ENCODE peak calls at places on chromosomes 12 and 14, in six cellular contexts. Q, N, E, W, H and S are unnamed samples.

GRCh38 chr14:104968153-104968527 is 10.0 kb downstream of the AHNAK2 start:
- DNase-seq in E (no peak), W (peak), N (peak), H (peak), Q (no peak), S (no peak)

GRCh38 chr14:50786821-50787464 is 44.0 kb downstream of the NIN start:
- DNase-seq in Q (no peak), W (no peak), H (no peak), N (no peak), E (no peak), S (no peak)

GRCh38 chr12:19045421-19045820 is 84.1 kb upstream of the PLEKHA5 start:
- DNase-seq in W (no peak), Q (no peak), E (no peak), H (peak), N (no peak), S (no peak)

GRCh38 chr12:49944718-49945117 is 5.8 kb upstream of the AQP2 start:
- DNase-seq in E (no peak), H (no peak), N (no peak), Q (no peak), W (no peak), S (no peak)

GRCh38 chr12:65522956-65523857 is 244.7 kb downstream of the MSRB3 start:
- DNase-seq in W (peak), E (no peak), N (no peak), Q (no peak), H (peak), S (no peak)

GRCh38 chr12:47843226-47843980 is 23.7 kb upstream of the HDAC7 start:
- DNase-seq in W (no peak), H (no peak), E (no peak), N (no peak), Q (no peak), S (no peak)

GRCh38 chr14:100383727-100384158 is 60.6 kb downstream of the SLC25A47 start:
- DNase-seq in N (no peak), H (peak), W (peak), Q (peak), E (no peak), S (peak)

GRCh38 chr12:89225808-89226368 is 126.4 kb downstream of the DUSP6 start:
- DNase-seq in W (peak), N (peak), Q (no peak), E (peak), H (peak), S (no peak)

GRCh38 chr14:35385042-35385839 is 19.3 kb downstream of the NFKBIA start:
- DNase-seq in N (peak), Q (no peak), W (peak), E (peak), H (peak), S (no peak)

GRCh38 chr12:92987362-92987761 is 58.3 kb upstream of the EEA1 start:
- DNase-seq in Q (peak), E (peak), H (peak), N (peak), W (peak), S (peak)

GRCh38 chr14:100278702-100279101 is 27.5 kb downstream of the SLC25A29 start:
- DNase-seq in H (peak), E (peak), W (peak), Q (no peak), N (peak), S (no peak)

GRCh38 chr12:112170376-112170775 is 45.0 kb downstream of the TRAFD1 start:
- DNase-seq in E (no peak), H (no peak), Q (peak), N (no peak), W (peak), S (no peak)

GRCh38 chr12:74317078-74317581 is 220.5 kb upstream of the ATXN7L3B start:
- DNase-seq in W (no peak), E (no peak), Q (no peak), H (no peak), N (peak), S (no peak)

GRCh38 chr12:12612403-12612802 is 727 bp downstream of the CREBL2 start:
- DNase-seq in Q (no peak), H (peak), W (peak), N (peak), E (no peak), S (no peak)

GRCh38 chr12:54215990-54216579 is 27.3 kb upstream of the SMUG1 start:
- DNase-seq in W (no peak), Q (peak), H (no peak), E (no peak), N (no peak), S (peak)

GRCh38 chr14:49895480-49895879 is 2.6 kb downstream of the ARF6 start:
- DNase-seq in N (peak), H (no peak), E (no peak), Q (no peak), W (peak), S (no peak)

GRCh38 chr14:69349091-69349777 is 48.9 kb downstream of the ERH start:
- DNase-seq in Q (no peak), N (no peak), W (no peak), E (no peak), H (no peak), S (no peak)

GRCh38 chr12:46518184-46518583 is 145.6 kb upstream of the SLC38A2 start:
- DNase-seq in Q (no peak), E (no peak), N (no peak), H (no peak), W (no peak), S (no peak)

GRCh38 chr12:6532051-6532926 is 2.0 kb upstream of the GAPDH start:
- DNase-seq in N (peak), E (peak), W (peak), H (peak), Q (peak), S (peak)
- H3K4me3 ChIP-seq in N (peak), E (peak), W (peak), H (peak), Q (peak), S (no peak)

DNA sequence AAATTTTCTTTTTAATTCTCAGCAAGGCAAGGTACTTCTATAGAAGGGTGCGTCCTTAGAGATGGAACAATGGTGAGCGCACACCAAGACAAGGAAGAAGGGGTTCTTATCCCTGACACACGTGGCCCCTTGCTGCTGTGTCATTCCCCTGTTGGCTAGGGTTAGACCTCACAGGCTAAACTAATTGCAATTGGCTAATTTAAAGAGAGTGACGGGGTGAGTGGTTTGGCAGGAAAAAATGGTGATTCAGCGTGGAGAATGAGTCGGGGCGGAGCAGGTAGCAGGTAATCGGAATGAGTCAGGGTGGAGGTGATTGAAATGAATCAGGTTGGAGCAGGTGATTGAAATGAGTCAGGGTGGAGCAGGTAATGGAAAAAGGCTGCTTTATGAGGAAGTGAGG is 36.3 kb upstream of the HECTD1 start:
- DNase-seq in H (no peak), N (peak), E (no peak), Q (no peak), W (no peak), S (no peak)
- H3K4me3 ChIP-seq in H (no peak), N (no peak), E (no peak), Q (no peak), W (no peak), S (no peak)

GRCh38 chr14:73788871-73789590 is 62.6 kb upstream of the PTGR2 start:
- DNase-seq in E (no peak), N (no peak), Q (peak), W (no peak), H (no peak), S (no peak)

GRCh38 chr14:73787760-73788508 is 63.7 kb upstream of the PTGR2 start:
- DNase-seq in H (peak), Q (peak), N (peak), E (no peak), W (peak), S (peak)

GRCh38 chr14:73786942-73787759 is 64.5 kb upstream of the PTGR2 start:
- DNase-seq in H (peak), Q (peak), W (peak), N (no peak), E (no peak), S (peak)

GRCh38 chr14:73792476-73792875 is 59.2 kb upstream of the PTGR2 start:
- DNase-seq in Q (no peak), H (no peak), N (no peak), E (no peak), W (no peak), S (no peak)

GRCh38 chr14:73789996-73790581 is 61.5 kb upstream of the PTGR2 start:
- DNase-seq in N (peak), E (peak), Q (no peak), W (peak), H (peak), S (no peak)
- H3K4me3 ChIP-seq in N (no peak), E (no peak), Q (no peak), W (peak), H (no peak), S (no peak)

DNA sequence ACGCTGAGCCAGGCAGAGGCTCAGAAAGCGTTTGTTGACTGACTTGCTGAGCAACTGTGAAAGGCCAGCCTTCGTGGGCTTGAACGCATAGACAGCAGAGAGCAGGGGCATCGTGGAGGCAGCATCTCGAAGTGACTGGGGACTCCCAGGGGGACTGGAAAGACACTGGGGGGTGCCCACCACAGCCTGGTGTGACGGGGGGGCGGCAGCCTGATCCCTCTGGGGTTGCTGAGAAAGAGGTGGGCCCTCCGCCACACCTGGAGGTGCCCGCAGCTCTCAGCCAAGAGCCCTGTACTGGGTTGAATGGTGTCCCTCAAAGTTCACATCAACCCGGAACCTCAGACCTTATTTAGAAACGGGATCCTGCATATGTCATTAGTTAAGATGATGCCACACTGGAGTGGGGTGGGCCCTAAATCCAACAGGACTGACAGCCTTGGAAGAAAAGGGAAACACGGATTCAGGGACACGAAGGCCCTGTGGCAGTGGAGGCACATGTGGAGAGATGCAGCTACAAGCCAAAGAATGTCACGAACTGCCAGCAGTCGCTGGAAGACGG is 84.6 kb downstream of the RFLNA start:
- DNase-seq in N (no peak), H (no peak), E (no peak), Q (no peak), W (no peak), S (no peak)
- H3K4me3 ChIP-seq in N (no peak), H (no peak), E (no peak), Q (no peak), W (no peak), S (no peak)

GRCh38 chr14:23175823-23176222 is 7.6 kb downstream of the SLC7A8 start:
- DNase-seq in H (peak), E (no peak), W (peak), Q (no peak), N (no peak), S (no peak)

GRCh38 chr14:23174266-23174665 is 9.2 kb downstream of the SLC7A8 start:
- DNase-seq in N (peak), H (peak), W (peak), Q (no peak), E (no peak), S (no peak)

GRCh38 chr14:23174785-23175184 is 8.7 kb downstream of the SLC7A8 start:
- DNase-seq in H (no peak), N (no peak), Q (no peak), W (no peak), E (no peak), S (no peak)

GRCh38 chr14:23173796-23174195 is 9.7 kb downstream of the SLC7A8 start:
- DNase-seq in E (no peak), N (no peak), H (no peak), Q (no peak), W (no peak), S (no peak)

DNA sequence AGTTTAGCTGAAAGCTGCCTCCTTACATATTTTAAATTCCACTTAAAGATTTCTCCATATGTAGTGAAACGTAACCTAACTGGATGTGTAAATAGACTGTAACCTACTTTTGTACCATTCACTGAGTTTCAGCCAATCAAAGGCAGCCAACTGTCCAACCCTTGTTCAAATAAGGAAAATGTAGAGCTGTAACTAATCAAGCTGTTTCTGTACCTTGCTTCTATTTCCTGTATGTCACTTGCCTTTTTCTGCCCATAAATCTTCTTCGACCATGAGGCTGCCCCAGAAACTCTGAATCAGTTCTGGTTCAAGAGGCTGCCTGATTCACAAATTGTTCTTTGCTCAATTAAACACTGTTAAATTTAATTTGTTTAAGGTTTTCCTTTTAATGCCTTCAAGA is 6.3 kb downstream of the SLC7A8 start:
- DNase-seq in Q (no peak), N (peak), W (no peak), E (no peak), H (no peak), S (no peak)
- H3K4me3 ChIP-seq in Q (no peak), N (no peak), W (no peak), E (no peak), H (no peak), S (no peak)

GRCh38 chr12:132186208-132186856 is 42.1 kb downstream of the NOC4L start:
- DNase-seq in E (no peak), Q (no peak), N (no peak), H (no peak), W (no peak), S (no peak)

GRCh38 chr12:132186857-132187620 is 42.8 kb downstream of the NOC4L start:
- DNase-seq in N (no peak), W (no peak), Q (no peak), H (no peak), E (no peak), S (no peak)

GRCh38 chr12:132188451-132189298 is 44.4 kb downstream of the NOC4L start:
- DNase-seq in W (no peak), N (no peak), H (no peak), Q (peak), E (no peak), S (no peak)

GRCh38 chr12:132189378-132190011 is 45.2 kb downstream of the NOC4L start:
- DNase-seq in E (peak), N (peak), H (peak), W (peak), Q (peak), S (peak)

GRCh38 chr12:132187646-132188450 is 43.6 kb downstream of the NOC4L start:
- DNase-seq in W (no peak), H (no peak), E (no peak), Q (no peak), N (no peak), S (no peak)
- H3K4me3 ChIP-seq in W (no peak), H (no peak), E (no peak), Q (no peak), N (no peak), S (no peak)

DNA sequence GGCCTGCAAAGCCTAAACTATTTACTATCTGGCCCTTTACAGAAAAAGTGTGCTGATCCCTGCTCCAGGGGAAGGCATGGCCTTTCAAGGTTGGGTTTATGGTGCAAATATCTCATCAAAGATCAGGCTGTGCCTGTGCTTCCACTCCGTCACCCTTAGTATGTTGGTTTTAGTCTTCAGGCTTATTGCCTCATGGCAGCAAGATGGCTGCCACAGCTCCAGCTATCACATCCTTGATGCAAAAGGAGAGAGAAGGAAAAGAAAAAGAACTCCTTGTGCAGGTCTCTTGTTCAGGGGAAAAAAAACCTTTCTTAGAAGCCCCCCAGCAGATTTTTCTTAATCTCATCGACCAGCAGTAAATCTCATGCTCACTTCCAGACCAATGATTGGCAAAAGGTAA is 9.1 kb upstream of the HRK start:
- DNase-seq in E (no peak), W (no peak), Q (no peak), N (no peak), H (no peak), S (no peak)
- H3K4me3 ChIP-seq in E (no peak), W (no peak), Q (no peak), N (no peak), H (no peak), S (no peak)

DNA sequence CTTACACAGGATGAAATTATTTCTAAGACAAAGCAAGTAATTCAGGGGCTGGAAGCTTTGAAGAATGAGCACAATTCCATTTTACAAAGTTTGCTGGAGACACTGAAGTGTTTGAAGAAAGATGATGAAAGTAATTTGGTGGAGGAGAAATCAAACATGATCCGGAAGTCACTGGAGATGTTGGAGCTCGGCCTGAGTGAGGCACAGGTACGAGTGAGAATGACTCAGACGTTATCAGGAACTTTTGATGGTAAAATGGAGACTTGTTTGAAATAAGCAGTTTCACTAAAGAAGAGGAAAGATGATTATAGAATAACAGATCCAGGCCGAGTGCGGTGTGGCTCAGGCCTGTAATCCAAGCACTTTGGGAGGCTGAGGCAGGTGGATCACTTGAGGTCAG is 25.6 kb downstream of the KLC1 start:
- DNase-seq in E (no peak), H (no peak), W (no peak), N (peak), Q (no peak), S (no peak)
- H3K4me3 ChIP-seq in E (no peak), H (no peak), W (no peak), N (no peak), Q (no peak), S (no peak)